ENCODE peak calls at places on chromosomes 11 and 22, in eight cellular contexts. P, K, S, B, D, U, N and X are unnamed samples.

GRCh38 chr11:87366766-87367405 is 329.2 kb downstream of the TMEM135 start:
- DNase-seq in P (no peak), K (no peak), S (no peak), B (no peak), D (no peak), U (no peak), N (no peak), X (no peak)

GRCh38 chr11:122099345-122100045 is 16.5 kb downstream of the BLID start:
- DNase-seq in P (no peak), K (no peak), S (no peak), B (no peak), D (no peak), U (peak; percentile 53), N (no peak), X (no peak)

GRCh38 chr11:76606102-76606793 is 64.3 kb downstream of the LRRC32 start:
- DNase-seq in P (peak; percentile 51), K (no peak), S (no peak), B (peak; percentile 75), D (no peak), U (no peak), N (no peak), X (peak; percentile 79)

GRCh38 chr11:24163146-24163545 is 333.7 kb upstream of the LUZP2 start:
- DNase-seq in P (no peak), K (no peak), S (no peak), B (no peak), D (no peak), U (peak; percentile 70), N (no peak), X (no peak)

GRCh38 chr11:39174228-39174627 is 2285.2 kb downstream of the LRRC4C start:
- DNase-seq in P (no peak), K (no peak), S (no peak), B (no peak), D (no peak), U (no peak), N (no peak), X (no peak)

GRCh38 chr11:17387280-17387679 is 1.2 kb downstream of the KCNJ11 start:
- DNase-seq in P (no peak), K (no peak), S (no peak), B (no peak), D (no peak), U (no peak), N (no peak), X (no peak)

GRCh38 chr22:32546935-32547334 is 72.3 kb downstream of the FBXO7 start:
- DNase-seq in P (no peak), K (no peak), S (no peak), B (no peak), D (no peak), U (no peak), N (no peak), X (no peak)

GRCh38 chr11:24885580-24886173 is 388.8 kb downstream of the LUZP2 start:
- DNase-seq in P (no peak), K (no peak), S (no peak), B (no peak), D (no peak), U (no peak), N (no peak), X (no peak)

GRCh38 chr11:9704620-9705019 is 40.7 kb downstream of the SWAP70 start:
- DNase-seq in P (no peak), K (no peak), S (no peak), B (no peak), D (no peak), U (no peak), N (no peak), X (no peak)

GRCh38 chr11:74677131-74677530 is 54.1 kb downstream of the CHRDL2 start:
- DNase-seq in P (no peak), K (peak; percentile 1), S (no peak), B (no peak), D (no peak), U (no peak), N (no peak), X (peak; percentile 55)

GRCh38 chr22:38335077-38335476 is 17.8 kb upstream of the CSNK1E start:
- DNase-seq in P (no peak), K (no peak), S (no peak), B (no peak), D (no peak), U (peak; percentile 53), N (peak; percentile 25), X (no peak)

GRCh38 chr22:38338772-38339379 is 21.6 kb upstream of the CSNK1E start:
- DNase-seq in P (no peak), K (no peak), S (no peak), B (no peak), D (no peak), U (peak; percentile 78), N (no peak), X (no peak)

GRCh38 chr22:38336699-38337098 is 19.5 kb upstream of the CSNK1E start:
- DNase-seq in P (no peak), K (no peak), S (no peak), B (no peak), D (no peak), U (no peak), N (no peak), X (no peak)
- H3K4me3 ChIP-seq in P (peak overlapping the region; percentile 65), K (peak overlapping the region; percentile 52), S (peak overlapping the region; percentile 54), B (no peak overlapping the region), D (no peak overlapping the region), U (no peak overlapping the region), N (peak overlapping the region; percentile 62), X (no peak overlapping the region)

GRCh38 chr22:25680049-25680448 is 61.9 kb upstream of the MYO18B start:
- DNase-seq in P (no peak), K (no peak), S (no peak), B (no peak), D (no peak), U (no peak), N (no peak), X (no peak)
- H3K36me3 ChIP-seq in P (no peaks in the 10 kb centered on the region), K (no peaks in the 10 kb centered on the region), S (no peaks in the 10 kb centered on the region), B (no peaks in the 10 kb centered on the region), D (no peaks in the 10 kb centered on the region), U (no peaks in the 10 kb centered on the region), N (no peaks in the 10 kb centered on the region), X (no peaks in the 10 kb centered on the region)

GRCh38 chr11:117562111-117562510 is 234.5 kb downstream of the CEP164 start:
- DNase-seq in P (no peak), K (no peak), S (no peak), B (no peak), D (no peak), U (no peak), N (no peak), X (no peak)
- H3K4me3 ChIP-seq in P (no peak overlapping the region), K (no peak overlapping the region), S (no peak overlapping the region), B (no peak overlapping the region), D (no peak overlapping the region), U (no peak overlapping the region), N (no peak overlapping the region), X (no peak overlapping the region)

GRCh38 chr11:131038597-131038996 is 122.3 kb upstream of the SNX19 start:
- DNase-seq in P (no peak), K (no peak), S (no peak), B (no peak), D (no peak), U (peak; percentile 8), N (peak; percentile 79), X (no peak)
- H3K36me3 ChIP-seq in P (no peaks in the 10 kb centered on the region), K (no peaks in the 10 kb centered on the region), S (no peaks in the 10 kb centered on the region), B (no peaks in the 10 kb centered on the region), D (no peaks in the 10 kb centered on the region), U (no peaks in the 10 kb centered on the region), N (no peaks in the 10 kb centered on the region), X (no peaks in the 10 kb centered on the region)

GRCh38 chr22:29951675-29952413 is 68.9 kb downstream of the MTMR3 start:
- DNase-seq in P (no peak), K (no peak), S (peak; percentile 2), B (no peak), D (no peak), U (no peak), N (no peak), X (no peak)
- H3K4me3 ChIP-seq in P (no peak overlapping the region), K (no peak overlapping the region), S (no peak overlapping the region), B (no peak overlapping the region), D (no peak overlapping the region), U (no peak overlapping the region), N (no peak overlapping the region), X (no peak overlapping the region)

GRCh38 chr11:3026803-3027202 is 30.4 kb downstream of the CARS1 start:
- DNase-seq in P (no peak), K (no peak), S (no peak), B (no peak), D (no peak), U (no peak), N (no peak), X (no peak)

GRCh38 chr11:3022982-3023381 is 30.9 kb upstream of the NAP1L4 start:
- DNase-seq in P (no peak), K (no peak), S (no peak), B (no peak), D (no peak), U (peak; percentile 58), N (peak; percentile 26), X (no peak)

GRCh38 chr11:3030289-3031070 is 26.7 kb downstream of the CARS1 start:
- DNase-seq in P (peak; percentile 12), K (no peak), S (no peak), B (no peak), D (no peak), U (no peak), N (no peak), X (no peak)

DNA sequence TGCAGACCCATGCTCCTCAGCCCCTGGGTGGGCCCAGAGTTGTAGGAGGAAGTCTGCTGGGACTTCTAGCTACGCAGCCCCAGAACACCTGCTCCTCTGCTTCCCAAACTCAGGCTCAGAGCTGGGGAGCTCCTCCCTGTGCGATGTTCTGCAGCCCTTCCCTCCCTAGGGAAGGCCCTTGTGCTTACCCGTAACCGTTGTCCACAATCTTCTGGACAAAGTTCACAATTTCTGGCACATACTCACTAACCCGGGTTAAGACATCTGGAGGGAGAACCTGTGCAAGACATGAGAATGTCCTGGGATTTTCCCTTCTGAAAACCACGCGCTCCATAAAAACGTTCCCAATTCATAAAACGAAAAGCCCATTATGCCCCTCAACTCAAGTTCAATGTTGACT is 28.4 kb downstream of the CARS1 start:
- DNase-seq in P (no peak), K (no peak), S (no peak), B (no peak), D (peak; percentile 42), U (no peak), N (no peak), X (no peak)
- H3K36me3 ChIP-seq in P (peaks cover 67% of the 10 kb centered on the region), K (peaks cover 43% of the 10 kb centered on the region), S (peaks cover 32% of the 10 kb centered on the region), B (peaks cover 44% of the 10 kb centered on the region), D (no peaks in the 10 kb centered on the region), U (peaks cover 91% of the 10 kb centered on the region), N (peaks cover 25% of the 10 kb centered on the region), X (peaks cover 57% of the 10 kb centered on the region)